ENCODE peak calls at places on chromosomes 1 and 21, in four cellular contexts. S is K562, M is WTC11, W is GM12878. F is an unnamed sample.

GRCh38 chr1:64440423-64440822 is 29.5 kb upstream of the CACHD1 start:
- DNase-seq in S (no peak), M (no peak), W (no peak), F (no peak)

GRCh38 chr1:41486053-41486891 is 1.8 kb upstream of the EDN2 start:
- DNase-seq in S (no peak), M (no peak), W (peak; percentile 26), F (no peak)

GRCh38 chr1:41915786-41916571 is 2.7 kb downstream of the HIVEP3 start:
- DNase-seq in S (no peak), M (no peak), W (no peak), F (no peak)

GRCh38 chr1:48572632-48573258 is 100.7 kb upstream of the SPATA6 start:
- DNase-seq in S (peak; percentile 49), M (peak; percentile 87), W (no peak), F (peak; percentile 38)

GRCh38 chr1:206100226-206100780 is 16.9 kb downstream of the AVPR1B start:
- DNase-seq in S (no peak), M (no peak), W (no peak), F (no peak)

GRCh38 chr21:32578107-32578691 is 7.1 kb downstream of the TCP10L start:
- DNase-seq in S (peak; percentile 71), M (peak; percentile 72), W (no peak), F (no peak)

GRCh38 chr1:30407030-30407861 is 316.1 kb downstream of the MATN1 start:
- DNase-seq in S (no peak), M (no peak), W (no peak), F (no peak)

GRCh38 chr1:226457307-226457712 is 49.4 kb upstream of the PARP1 start:
- DNase-seq in S (peak; percentile 44), M (peak; percentile 62), W (no peak), F (no peak)

GRCh38 chr1:228062812-228063211 is 19.7 kb upstream of the ARF1 start:
- DNase-seq in S (no peak), M (no peak), W (no peak), F (no peak)

GRCh38 chr1:186983327-186983726 is 154.6 kb downstream of the PLA2G4A start:
- DNase-seq in S (no peak), M (no peak), W (no peak), F (no peak)

GRCh38 chr1:220881918-220882891 is 3.0 kb downstream of the HLX start:
- DNase-seq in S (no peak), M (peak; percentile 92), W (no peak), F (no peak)

GRCh38 chr1:844472-845026 is 79.2 kb upstream of the SAMD11 start:
- DNase-seq in S (no peak), M (peak; percentile 25), W (no peak), F (no peak)

GRCh38 chr1:103783944-103784377 is 34.3 kb downstream of the AMY1C start:
- DNase-seq in S (no peak), M (no peak), W (peak; percentile 13), F (no peak)

GRCh38 chr1:103790172-103790571 is 40.5 kb downstream of the AMY1C start:
- DNase-seq in S (no peak), M (no peak), W (no peak), F (no peak)

DNA sequence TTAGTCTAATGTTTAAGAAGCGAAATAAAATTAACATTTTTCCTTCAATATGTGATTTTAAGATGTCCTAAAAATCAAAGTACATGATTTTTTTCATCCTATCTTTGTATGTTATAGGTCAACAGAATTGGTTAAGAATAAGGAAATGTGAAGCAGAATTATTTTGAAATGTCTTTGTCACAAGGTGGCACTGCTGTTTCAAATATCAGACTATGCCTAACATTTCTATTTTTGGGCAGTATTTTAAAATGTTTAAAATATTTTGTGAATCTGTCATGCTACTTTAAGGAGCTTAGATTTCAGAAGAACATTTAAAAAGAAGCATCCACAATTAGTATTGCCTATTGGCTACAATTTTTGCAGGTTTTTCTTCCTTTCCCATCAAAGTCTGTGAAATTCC is 38.7 kb downstream of the AMY1C start:
- DNase-seq in S (no peak), M (no peak), W (no peak), F (no peak)
- TF ChIP-seq CREM in S (no peak), M (no peak), W (no peak), F (no peak)

DNA sequence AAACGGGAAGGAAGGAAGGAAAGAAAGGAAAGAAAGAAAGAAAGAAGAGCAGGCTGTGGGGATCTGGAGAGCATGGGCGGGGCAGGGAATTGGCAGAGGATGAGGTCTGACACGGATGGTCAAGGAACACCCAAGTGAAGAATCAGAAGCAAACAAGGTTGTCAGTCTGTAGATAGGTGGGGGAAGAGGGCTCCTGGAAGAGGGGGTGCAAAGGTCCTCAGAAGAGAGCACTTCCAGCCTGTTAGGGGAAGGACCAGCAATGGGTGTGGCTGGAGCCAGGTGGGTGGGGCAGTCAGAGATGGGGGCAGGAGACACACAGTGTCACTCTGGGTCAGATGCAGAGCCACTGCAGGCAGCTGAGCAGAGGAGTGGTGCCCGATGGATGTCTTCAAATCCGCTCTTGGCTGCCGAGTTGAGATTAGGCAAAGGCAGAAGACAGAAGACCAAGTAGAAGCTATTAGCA is 11.0 kb upstream of the PLA2G2C start:
- DNase-seq in S (peak; percentile 92), M (no peak), W (no peak), F (no peak)
- TF ChIP-seq CREM in S (peak; percentile 73), M (no peak), W (no peak), F (no peak)

GRCh38 chr1:204146965-204147364 is 4.9 kb downstream of the ETNK2 start:
- DNase-seq in S (no peak), M (no peak), W (no peak), F (no peak)
- TF ChIP-seq CREM in S (no peak), M (no peak), W (no peak), F (no peak)

GRCh38 chr1:50080904-50081586 is 27.7 kb upstream of the ELAVL4 start:
- DNase-seq in S (peak; percentile 6), M (peak; percentile 27), W (no peak), F (peak; percentile 5)
- TF ChIP-seq CREM in S (no peak), M (no peak), W (no peak), F (no peak)

GRCh38 chr1:182662121-182662890 is 22.1 kb downstream of the RGS8 start:
- DNase-seq in S (no peak), M (peak; percentile 31), W (no peak), F (no peak)

GRCh38 chr1:182658055-182658454 is 26.3 kb downstream of the RGS8 start:
- DNase-seq in S (no peak), M (no peak), W (no peak), F (no peak)

GRCh38 chr1:182652933-182653332 is 31.5 kb downstream of the RGS8 start:
- DNase-seq in S (no peak), M (no peak), W (no peak), F (no peak)

GRCh38 chr1:182657026-182657425 is 27.4 kb downstream of the RGS8 start:
- DNase-seq in S (no peak), M (no peak), W (no peak), F (no peak)
- TF ChIP-seq CREM in S (no peak), M (no peak), W (no peak), F (no peak)

DNA sequence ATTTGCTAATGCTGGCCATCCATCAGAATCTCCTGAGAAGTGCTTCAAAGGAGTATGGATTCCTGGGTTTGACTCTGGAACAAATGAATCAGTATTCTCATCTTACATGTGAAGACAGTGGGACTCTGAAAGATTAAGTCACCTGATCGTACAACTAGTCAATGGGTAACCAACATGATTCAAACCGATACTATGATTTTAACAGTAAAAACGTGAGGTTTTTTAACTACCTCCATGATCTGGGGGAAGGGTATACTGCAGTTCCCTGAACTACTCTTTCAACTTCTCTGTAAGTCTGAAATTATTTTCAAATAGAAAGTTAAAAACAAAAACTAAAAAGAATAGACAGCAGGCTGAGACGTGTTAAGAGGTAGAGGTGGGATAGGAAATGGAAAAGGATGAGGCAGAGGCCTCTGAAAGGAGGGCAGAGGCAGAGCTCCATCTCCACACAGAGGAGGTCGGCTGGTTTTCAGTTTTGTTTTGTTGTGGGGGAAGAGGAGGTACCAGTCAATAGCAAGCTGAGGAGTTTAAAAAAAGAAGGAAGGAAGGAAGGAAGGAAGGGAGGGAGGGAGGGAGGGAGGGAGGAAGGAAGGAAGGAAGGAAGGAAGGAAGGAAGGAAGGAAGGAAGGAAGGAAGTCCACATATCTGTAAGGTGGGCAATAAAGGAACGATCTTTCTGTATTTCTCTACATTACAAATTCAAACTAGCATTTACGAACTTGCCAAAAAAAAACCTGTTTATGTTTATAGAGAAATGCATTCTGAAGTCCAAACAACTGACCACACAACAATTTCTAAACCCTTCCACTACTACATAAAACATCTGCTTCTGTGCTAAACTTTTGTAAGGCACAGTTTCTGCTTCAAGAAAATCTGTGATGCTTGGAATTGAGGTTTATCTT is 213.1 kb downstream of the RERE start:
- DNase-seq in S (no peak), M (no peak), W (peak; percentile 82), F (no peak)
- TF ChIP-seq CREM in S (no peak), M (no peak), W (peak; percentile 35), F (no peak)

DNA sequence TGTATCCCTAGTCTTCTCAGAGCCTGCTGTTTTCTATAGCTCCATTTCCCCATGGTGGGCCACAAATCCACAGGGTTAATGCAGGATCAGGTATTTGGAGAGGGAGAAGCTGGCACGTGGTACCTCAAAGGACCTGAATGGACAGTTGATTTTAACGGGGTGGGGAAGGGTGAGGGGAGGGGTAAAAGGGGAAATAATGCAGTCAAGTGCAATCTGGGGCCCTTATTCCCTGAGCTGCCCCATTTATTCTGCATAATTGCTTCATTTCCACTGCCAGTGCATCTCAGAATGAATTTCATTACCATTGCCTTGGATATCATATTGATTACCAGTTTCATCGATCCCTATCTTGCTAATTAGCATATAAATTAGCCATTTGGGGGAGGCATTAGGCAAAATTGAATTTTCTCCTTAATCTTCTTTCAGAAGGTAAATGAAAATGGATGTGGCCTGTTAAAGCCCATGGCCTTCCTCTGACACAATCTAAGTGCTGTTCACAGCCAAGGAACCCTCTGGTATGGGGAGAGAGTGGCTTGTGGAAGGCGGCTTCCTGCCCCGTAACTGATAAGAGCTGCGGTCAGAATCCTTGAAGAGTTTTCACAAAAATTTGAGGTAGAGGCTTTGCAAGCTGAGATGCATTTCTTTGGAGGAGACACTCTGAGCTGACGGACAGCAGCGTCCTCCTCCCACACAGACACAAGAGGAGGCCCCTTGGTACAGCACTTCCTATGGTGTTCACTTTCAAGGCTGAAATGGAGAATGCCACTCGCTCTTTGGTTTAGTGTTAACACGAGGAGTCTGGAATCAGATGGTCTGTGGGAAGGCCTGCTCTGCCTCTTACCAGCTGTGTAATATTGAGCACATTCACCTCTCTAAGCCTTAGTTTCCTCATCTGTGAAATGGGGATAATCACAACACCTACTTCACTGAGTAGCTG is 34.4 kb downstream of the PHC2 start:
- DNase-seq in S (peak; percentile 91), M (no peak), W (no peak), F (no peak)
- TF ChIP-seq CREM in S (peak; percentile 55), M (no peak), W (no peak), F (no peak)

GRCh38 chr21:43684424-43684823 is 25.1 kb downstream of the RRP1B start:
- DNase-seq in S (no peak), M (no peak), W (no peak), F (no peak)

GRCh38 chr21:43689556-43690337 is 29.2 kb upstream of the PDXK start:
- DNase-seq in S (no peak), M (no peak), W (no peak), F (no peak)

GRCh38 chr21:43687566-43688395 is 28.4 kb downstream of the RRP1B start:
- DNase-seq in S (no peak), M (no peak), W (no peak), F (no peak)

GRCh38 chr21:43688906-43689305 is 29.5 kb downstream of the RRP1B start:
- DNase-seq in S (no peak), M (no peak), W (no peak), F (no peak)

GRCh38 chr21:43686811-43687565 is 27.6 kb downstream of the RRP1B start:
- DNase-seq in S (no peak), M (no peak), W (no peak), F (no peak)
- TF ChIP-seq CREM in S (no peak), M (no peak), W (no peak), F (no peak)

GRCh38 chr1:77126309-77126708 is 92.9 kb downstream of the PIGK start:
- DNase-seq in S (peak; percentile 56), M (peak; percentile 24), W (no peak), F (peak; percentile 39)
- TF ChIP-seq CREM in S (no peak), M (no peak), W (no peak), F (no peak)

F was measured in HepG2.